ENCODE peak calls at places on chromosomes 13 and 19, in four cellular contexts. One of them, this sample, is unnamed.

GRCh38 chr19:18380843-18381242 is 5.1 kb upstream of the GDF15 start:
- DNase-seq in fibroblast of pulmonary artery: no peak
- DNase-seq in lower lobe of right lung: no peak
- DNase-seq in MG63: no peak
- DNase-seq in this sample: no peak

GRCh38 chr19:56088454-56089215 is 32.5 kb downstream of the ZNF787 start:
- DNase-seq in lower lobe of right lung: no peak
- DNase-seq in MG63: no peak
- DNase-seq in fibroblast of pulmonary artery: no peak
- DNase-seq in this sample: no peak

GRCh38 chr19:35509861-35510625 is 3.4 kb downstream of the DMKN start:
- DNase-seq in fibroblast of pulmonary artery: peak
- DNase-seq in MG63: peak
- DNase-seq in lower lobe of right lung: peak
- DNase-seq in this sample: no peak

GRCh38 chr19:18291019-18291524 is 9.7 kb upstream of the JUND start:
- DNase-seq in lower lobe of right lung: no peak
- DNase-seq in MG63: no peak
- DNase-seq in fibroblast of pulmonary artery: no peak
- DNase-seq in this sample: no peak

GRCh38 chr19:850221-850978 is 1.7 kb upstream of the ELANE start:
- DNase-seq in MG63: peak
- DNase-seq in lower lobe of right lung: peak
- DNase-seq in fibroblast of pulmonary artery: peak
- DNase-seq in this sample: peak

GRCh38 chr13:34026308-34026707 is 208.4 kb downstream of the RFC3 start:
- DNase-seq in fibroblast of pulmonary artery: no peak
- DNase-seq in lower lobe of right lung: no peak
- DNase-seq in MG63: no peak
- DNase-seq in this sample: no peak

GRCh38 chr19:15702590-15702930 is 25.3 kb upstream of the OR10H2 start:
- DNase-seq in lower lobe of right lung: peak
- DNase-seq in MG63: peak
- DNase-seq in fibroblast of pulmonary artery: peak
- DNase-seq in this sample: no peak

GRCh38 chr19:47369923-47370625 is 21.0 kb downstream of the DHX34 start:
- DNase-seq in MG63: peak
- DNase-seq in lower lobe of right lung: peak
- DNase-seq in fibroblast of pulmonary artery: peak
- DNase-seq in this sample: peak

GRCh38 chr19:11931051-11931450 is 6.1 kb downstream of the ZNF700 start:
- DNase-seq in fibroblast of pulmonary artery: no peak
- DNase-seq in MG63: no peak
- DNase-seq in lower lobe of right lung: no peak
- DNase-seq in this sample: no peak

GRCh38 chr13:37453246-37453645 is 145.3 kb downstream of the POSTN start:
- DNase-seq in lower lobe of right lung: no peak
- DNase-seq in fibroblast of pulmonary artery: peak
- DNase-seq in MG63: no peak
- DNase-seq in this sample: peak

GRCh38 chr13:27954406-27954851 is 14.7 kb downstream of the CDX2 start:
- DNase-seq in lower lobe of right lung: no peak
- DNase-seq in fibroblast of pulmonary artery: peak
- DNase-seq in MG63: no peak
- DNase-seq in this sample: no peak

GRCh38 chr13:25869941-25870340 is 181.9 kb downstream of the SHISA2 start:
- DNase-seq in fibroblast of pulmonary artery: no peak
- DNase-seq in MG63: no peak
- DNase-seq in lower lobe of right lung: no peak
- DNase-seq in this sample: no peak

GRCh38 chr13:40187324-40187795 is 479.1 kb downstream of the FOXO1 start:
- DNase-seq in MG63: no peak
- DNase-seq in fibroblast of pulmonary artery: no peak
- DNase-seq in lower lobe of right lung: no peak
- DNase-seq in this sample: no peak

GRCh38 chr13:71758823-71759222 is 108.2 kb downstream of the DACH1 start:
- DNase-seq in lower lobe of right lung: no peak
- DNase-seq in MG63: no peak
- DNase-seq in fibroblast of pulmonary artery: peak
- DNase-seq in this sample: no peak

GRCh38 chr19:46976845-46977320 is 42.8 kb upstream of the NPAS1 start:
- DNase-seq in MG63: peak
- DNase-seq in fibroblast of pulmonary artery: peak
- DNase-seq in lower lobe of right lung: no peak
- DNase-seq in this sample: no peak

GRCh38 chr13:71320452-71320851 is 546.6 kb downstream of the DACH1 start:
- DNase-seq in lower lobe of right lung: no peak
- DNase-seq in fibroblast of pulmonary artery: peak
- DNase-seq in MG63: no peak
- DNase-seq in this sample: no peak

GRCh38 chr13:61905054-61905453 is 489.4 kb upstream of the PCDH20 start:
- DNase-seq in MG63: no peak
- DNase-seq in lower lobe of right lung: no peak
- DNase-seq in fibroblast of pulmonary artery: no peak
- DNase-seq in this sample: no peak

GRCh38 chr19:43798026-43798545 is 4.2 kb downstream of the LYPD5 start:
- DNase-seq in MG63: no peak
- DNase-seq in lower lobe of right lung: no peak
- DNase-seq in fibroblast of pulmonary artery: no peak
- DNase-seq in this sample: no peak
- H3K4me3 ChIP-seq in MG63: no peak
- H3K4me3 ChIP-seq in lower lobe of right lung: peak
- H3K4me3 ChIP-seq in fibroblast of pulmonary artery: peak
- H3K4me3 ChIP-seq in this sample: peak

DNA sequence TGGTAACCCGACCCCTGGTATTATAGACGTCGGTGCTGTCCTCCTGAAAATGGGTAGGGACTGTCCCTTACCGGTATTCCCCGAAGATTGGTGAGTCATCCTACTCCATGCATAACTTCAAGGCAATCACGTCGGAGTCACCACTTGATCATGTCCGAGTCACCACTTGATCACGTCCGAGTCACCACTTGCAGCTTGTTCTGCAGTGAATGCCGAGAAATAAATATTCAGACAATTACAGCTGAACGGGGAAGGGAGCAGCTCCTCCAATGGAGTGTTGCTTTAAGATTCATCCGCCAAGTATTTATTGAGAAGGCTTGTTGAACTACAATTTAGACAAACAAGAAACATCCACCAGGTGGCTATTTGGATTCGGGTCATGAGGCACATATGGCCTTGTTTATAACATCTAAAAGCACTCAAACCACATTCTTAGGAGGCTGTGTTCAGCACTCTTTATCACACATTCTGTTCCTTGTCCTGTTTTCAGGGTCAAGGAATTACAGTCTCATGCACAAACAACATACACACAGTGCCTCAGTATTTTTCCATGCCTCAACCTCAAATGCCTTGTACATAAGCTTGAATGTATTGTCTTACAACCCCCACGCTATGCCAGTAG is 43.1 kb downstream of the ZNF726 start:
- DNase-seq in fibroblast of pulmonary artery: peak
- DNase-seq in MG63: peak
- DNase-seq in lower lobe of right lung: no peak
- DNase-seq in this sample: peak
- H3K4me3 ChIP-seq in fibroblast of pulmonary artery: no peak
- H3K4me3 ChIP-seq in MG63: no peak
- H3K4me3 ChIP-seq in lower lobe of right lung: no peak
- H3K4me3 ChIP-seq in this sample: no peak

DNA sequence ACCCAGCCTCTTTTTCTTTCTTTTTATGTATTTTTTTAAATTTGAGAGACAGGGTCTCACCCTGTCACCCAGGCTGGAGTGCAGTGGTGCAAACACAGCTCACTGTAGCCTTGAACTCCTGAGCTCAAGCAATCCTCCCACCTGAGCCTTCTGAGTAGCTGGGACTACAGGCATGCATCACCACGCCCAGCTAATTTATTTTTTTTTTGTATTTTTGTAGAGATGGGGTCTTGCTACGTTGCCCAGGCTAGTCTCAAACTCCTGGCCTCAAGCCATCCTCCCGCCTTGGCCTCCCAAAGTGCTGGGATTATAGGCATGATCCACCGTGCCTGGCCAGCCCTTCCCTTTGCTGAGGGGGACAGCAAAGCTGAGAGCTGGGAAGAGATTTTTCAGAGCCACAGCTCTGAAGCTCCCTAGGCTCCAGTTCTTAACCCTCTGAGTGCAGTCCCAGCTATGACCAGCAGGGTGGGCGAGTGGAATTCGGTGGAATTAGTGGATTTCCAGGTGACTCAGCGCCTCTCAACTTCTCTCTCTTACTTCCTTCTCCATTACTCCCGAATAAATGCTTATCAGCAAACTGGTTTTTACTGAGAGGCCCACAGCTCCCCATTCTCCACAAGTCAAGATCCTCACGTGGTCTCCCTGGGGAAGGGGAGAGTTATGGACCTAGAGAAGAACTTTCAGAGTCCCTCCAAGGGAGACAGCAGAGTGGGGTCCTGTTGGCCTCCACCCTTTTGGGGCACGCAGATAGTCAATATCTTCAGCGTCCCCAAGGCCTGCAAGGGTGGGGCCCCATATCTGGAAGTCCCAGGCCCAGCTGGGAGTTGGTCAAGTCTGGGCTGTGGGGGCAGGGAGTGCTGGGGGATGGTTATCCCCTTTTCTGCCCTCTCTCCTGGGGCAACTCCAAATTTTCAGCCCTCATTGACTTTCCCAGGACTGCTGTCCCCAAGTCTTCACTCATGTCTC is 1.2 kb downstream of the BLVRB start:
- DNase-seq in lower lobe of right lung: peak
- DNase-seq in fibroblast of pulmonary artery: peak
- DNase-seq in MG63: peak
- DNase-seq in this sample: peak
- H3K4me3 ChIP-seq in lower lobe of right lung: peak
- H3K4me3 ChIP-seq in fibroblast of pulmonary artery: peak
- H3K4me3 ChIP-seq in MG63: peak
- H3K4me3 ChIP-seq in this sample: peak

GRCh38 chr13:78758549-78758948 is 99.6 kb upstream of the OBI1 start:
- DNase-seq in MG63: no peak
- DNase-seq in fibroblast of pulmonary artery: no peak
- DNase-seq in lower lobe of right lung: no peak
- DNase-seq in this sample: no peak
- H3K4me3 ChIP-seq in MG63: no peak
- H3K4me3 ChIP-seq in fibroblast of pulmonary artery: no peak
- H3K4me3 ChIP-seq in lower lobe of right lung: no peak
- H3K4me3 ChIP-seq in this sample: no peak

GRCh38 chr13:43057653-43058317 is 34.4 kb downstream of the DNAJC15 start:
- DNase-seq in lower lobe of right lung: no peak
- DNase-seq in MG63: no peak
- DNase-seq in fibroblast of pulmonary artery: peak
- DNase-seq in this sample: no peak
- H3K4me3 ChIP-seq in lower lobe of right lung: no peak
- H3K4me3 ChIP-seq in MG63: no peak
- H3K4me3 ChIP-seq in fibroblast of pulmonary artery: no peak
- H3K4me3 ChIP-seq in this sample: no peak

DNA sequence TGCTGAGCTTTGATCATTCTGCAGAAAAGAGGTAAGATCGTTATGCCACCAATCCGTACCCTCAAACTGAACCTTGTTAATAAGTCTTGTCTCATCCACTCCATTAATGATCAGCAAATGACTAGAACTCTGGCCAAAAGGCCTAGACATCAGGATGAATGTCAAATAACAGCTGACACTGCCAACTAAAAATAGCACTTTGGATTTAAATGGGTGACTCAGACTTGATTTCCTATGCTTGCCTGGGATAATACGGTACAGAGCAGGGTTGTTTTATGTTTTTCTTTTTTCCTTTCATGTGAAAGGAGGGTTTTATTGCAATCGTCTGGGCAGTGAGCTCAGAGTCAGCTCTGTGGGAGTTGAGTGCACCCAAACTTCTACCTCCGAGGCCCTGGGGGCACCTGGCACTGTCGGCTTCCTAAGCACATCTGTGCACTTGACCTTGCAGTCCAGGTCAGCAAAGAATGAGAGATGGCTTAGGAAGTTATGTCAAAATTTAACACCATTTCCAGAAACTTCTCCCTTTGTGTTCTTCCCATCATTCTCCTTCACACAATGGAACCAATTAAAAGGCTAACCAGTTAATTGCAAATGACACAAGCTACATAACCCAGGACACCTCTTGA is 134.1 kb downstream of the LACC1 start:
- DNase-seq in fibroblast of pulmonary artery: peak
- DNase-seq in lower lobe of right lung: no peak
- DNase-seq in MG63: no peak
- DNase-seq in this sample: peak
- H3K4me3 ChIP-seq in fibroblast of pulmonary artery: no peak
- H3K4me3 ChIP-seq in lower lobe of right lung: no peak
- H3K4me3 ChIP-seq in MG63: no peak
- H3K4me3 ChIP-seq in this sample: no peak

GRCh38 chr19:45295873-45296272 is 26.8 kb downstream of the CKM start:
- DNase-seq in lower lobe of right lung: no peak
- DNase-seq in fibroblast of pulmonary artery: no peak
- DNase-seq in MG63: no peak
- DNase-seq in this sample: no peak
- H3K4me3 ChIP-seq in lower lobe of right lung: no peak
- H3K4me3 ChIP-seq in fibroblast of pulmonary artery: no peak
- H3K4me3 ChIP-seq in MG63: no peak
- H3K4me3 ChIP-seq in this sample: no peak

GRCh38 chr13:113820813-113821651 is 42.8 kb downstream of the GAS6 start:
- DNase-seq in MG63: peak
- DNase-seq in fibroblast of pulmonary artery: peak
- DNase-seq in lower lobe of right lung: no peak
- DNase-seq in this sample: peak
- H3K4me3 ChIP-seq in MG63: no peak
- H3K4me3 ChIP-seq in fibroblast of pulmonary artery: peak
- H3K4me3 ChIP-seq in lower lobe of right lung: peak
- H3K4me3 ChIP-seq in this sample: no peak

This sample was measured in skeletal muscle cell.